ENCODE peak calls at places on chromosomes 1 and 21, in seven cellular contexts. Q is WERI-Rb-1, B is NB4, V is Peyer's patch, G is ovary, U is HCT116, T is OCI-LY7. F is an unnamed sample.

GRCh38 chr1:230123280-230124186 is 56.5 kb downstream of the GALNT2 start:
- DNase-seq in G (no peak), Q (no peak), V (no peak), T (peak), B (no peak), U (no peak), F (no peak)

GRCh38 chr1:159058751-159059150 is 17.8 kb downstream of the AIM2 start:
- DNase-seq in G (no peak), V (no peak), B (no peak), T (no peak), Q (no peak), U (no peak), F (no peak)

GRCh38 chr1:230550428-230550827 is 91.9 kb upstream of the COG2 start:
- DNase-seq in T (no peak), U (no peak), Q (no peak), B (peak), G (no peak), V (no peak), F (no peak)

GRCh38 chr1:17181785-17182464 is 23.0 kb upstream of the PADI1 start:
- DNase-seq in U (no peak), T (peak), V (peak), B (peak), G (no peak), Q (no peak), F (no peak)

GRCh38 chr1:68959631-68960030 is 462.7 kb upstream of the DEPDC1 start:
- DNase-seq in G (no peak), Q (no peak), T (no peak), B (no peak), V (no peak), U (no peak), F (no peak)

GRCh38 chr1:244048566-244049141 is 2.4 kb upstream of the ZBTB18 start:
- DNase-seq in V (peak), Q (peak), T (peak), U (no peak), B (peak), G (no peak), F (no peak)

GRCh38 chr1:169779970-169780369 is 14.7 kb downstream of the METTL18 start:
- DNase-seq in Q (no peak), V (no peak), T (no peak), U (no peak), G (no peak), B (no peak), F (no peak)

GRCh38 chr1:154961207-154961496 is 430 bp downstream of the PYGO2 start:
- DNase-seq in G (no peak), V (no peak), T (no peak), U (no peak), B (no peak), Q (peak), F (no peak)

GRCh38 chr1:26215246-26215645 is 18.8 kb upstream of the CEP85 start:
- DNase-seq in Q (no peak), B (no peak), U (no peak), G (no peak), V (no peak), T (no peak), F (no peak)

GRCh38 chr1:14320518-14320917 is 278.0 kb upstream of the KAZN start:
- DNase-seq in G (no peak), U (no peak), T (peak), B (no peak), V (no peak), Q (no peak), F (no peak)

GRCh38 chr1:184685116-184685515 is 69.5 kb downstream of the EDEM3 start:
- DNase-seq in V (no peak), B (no peak), G (no peak), U (no peak), Q (no peak), T (peak), F (no peak)
- H3K4me3 ChIP-seq in V (no peak), B (no peak), G (no peak), U (no peak), Q (no peak), T (peak), F (no peak)

GRCh38 chr21:23853796-23854379 is 1753.4 kb downstream of the MRPL39 start:
- DNase-seq in G (no peak), B (peak), Q (no peak), V (no peak), U (no peak), T (peak), F (no peak)
- TF ChIP-seq CTCF in G (no peak), B (peak), Q (peak), V (peak), U (no peak), T (peak), F (peak)

GRCh38 chr1:51986718-51987117 is 3.8 kb downstream of the RAB3B start:
- DNase-seq in B (no peak), U (no peak), G (no peak), V (no peak), Q (no peak), T (no peak), F (no peak)

GRCh38 chr1:51988254-51988653 is 2.2 kb downstream of the RAB3B start:
- DNase-seq in U (no peak), T (no peak), G (no peak), B (no peak), Q (no peak), V (no peak), F (no peak)

GRCh38 chr1:51989582-51990477 is 670 bp downstream of the RAB3B start:
- DNase-seq in T (no peak), U (no peak), V (no peak), Q (no peak), G (no peak), B (no peak), F (no peak)

DNA sequence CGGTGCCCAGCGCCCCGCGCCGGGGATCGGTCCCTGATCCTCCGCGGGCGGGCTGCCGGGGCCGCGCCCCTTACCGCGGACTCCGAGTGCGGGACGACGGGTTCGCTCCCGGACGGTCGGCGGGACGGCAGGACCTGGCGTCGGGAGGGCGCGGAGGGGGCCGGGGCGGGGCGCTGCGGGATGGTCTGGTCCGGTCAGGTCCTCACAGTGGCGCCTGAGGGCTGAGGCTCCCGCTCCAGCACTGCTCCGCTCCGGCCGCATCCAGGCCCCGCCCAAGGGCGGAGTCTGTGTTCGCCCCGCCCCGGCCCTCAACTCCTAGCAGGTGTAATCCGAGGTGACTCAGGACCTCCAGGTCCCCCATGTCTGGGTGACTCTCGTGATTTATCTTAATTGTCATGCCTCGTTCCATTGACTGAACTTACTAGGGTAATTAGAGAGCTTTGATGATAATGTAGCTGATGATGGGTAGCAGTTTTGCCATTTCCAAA is at the start of gene RAB3B:
- DNase-seq in V (peak), B (peak), U (peak), Q (peak), T (peak), G (peak), F (no peak)
- H3K4me3 ChIP-seq in V (peak), B (no peak), U (peak), Q (peak), T (peak), G (peak), F (peak)

DNA sequence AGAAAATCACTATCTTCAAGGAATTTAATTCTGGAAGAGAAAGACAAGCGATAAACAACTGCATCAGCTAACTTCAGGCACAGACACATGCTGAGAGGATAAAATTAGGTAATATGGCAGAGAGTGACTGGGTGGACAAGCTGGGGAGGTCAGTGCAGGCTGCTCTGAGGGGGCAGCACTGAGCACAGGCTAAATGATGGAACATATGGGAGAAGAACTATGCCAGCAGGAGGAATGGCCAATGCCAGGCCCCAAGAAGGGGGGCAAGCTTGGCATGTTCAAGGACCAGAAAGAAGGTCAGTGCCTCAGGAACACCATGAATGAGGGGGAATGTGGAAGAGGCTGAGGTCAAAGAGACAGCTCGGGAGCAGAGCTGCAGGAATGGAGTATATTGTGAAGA is 190.7 kb upstream of the MAP1LC3C start:
- DNase-seq in V (no peak), Q (peak), G (no peak), U (no peak), T (no peak), B (peak), F (no peak)
- TF ChIP-seq CTCF in V (no peak), Q (peak), G (no peak), U (peak), T (no peak), B (peak), F (no peak)

GRCh38 chr1:209756608-209757445 is 974 bp downstream of the TRAF3IP3 start:
- DNase-seq in Q (no peak), G (no peak), T (peak), V (peak), U (no peak), B (peak), F (no peak)
- H3K4me3 ChIP-seq in Q (no peak), G (no peak), T (peak), V (peak), U (no peak), B (peak), F (no peak)

DNA sequence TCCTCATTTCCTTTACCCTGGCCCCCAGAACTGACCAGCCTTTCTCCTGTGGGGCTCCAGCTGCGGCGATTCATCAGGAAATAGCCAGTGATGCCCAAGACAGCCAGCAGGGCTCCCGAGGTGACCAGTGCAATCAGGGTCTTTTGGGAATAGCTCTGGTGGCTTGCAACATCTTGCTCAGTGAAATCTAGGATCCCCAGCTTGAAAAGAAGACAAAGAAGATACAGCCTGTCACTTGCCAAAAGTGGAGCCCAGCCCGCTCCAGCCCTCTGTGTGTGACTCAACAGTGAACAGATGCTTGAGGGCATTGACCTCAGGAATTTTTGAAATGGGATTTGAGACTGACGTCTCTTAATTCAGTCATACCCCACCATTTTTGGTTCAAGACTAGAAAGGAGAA is 22.3 kb downstream of the CD34 start:
- DNase-seq in V (no peak), G (no peak), Q (no peak), T (no peak), U (no peak), B (peak), F (no peak)
- TF ChIP-seq CTCF in V (no peak), G (no peak), Q (peak), T (no peak), U (peak), B (no peak), F (no peak)

DNA sequence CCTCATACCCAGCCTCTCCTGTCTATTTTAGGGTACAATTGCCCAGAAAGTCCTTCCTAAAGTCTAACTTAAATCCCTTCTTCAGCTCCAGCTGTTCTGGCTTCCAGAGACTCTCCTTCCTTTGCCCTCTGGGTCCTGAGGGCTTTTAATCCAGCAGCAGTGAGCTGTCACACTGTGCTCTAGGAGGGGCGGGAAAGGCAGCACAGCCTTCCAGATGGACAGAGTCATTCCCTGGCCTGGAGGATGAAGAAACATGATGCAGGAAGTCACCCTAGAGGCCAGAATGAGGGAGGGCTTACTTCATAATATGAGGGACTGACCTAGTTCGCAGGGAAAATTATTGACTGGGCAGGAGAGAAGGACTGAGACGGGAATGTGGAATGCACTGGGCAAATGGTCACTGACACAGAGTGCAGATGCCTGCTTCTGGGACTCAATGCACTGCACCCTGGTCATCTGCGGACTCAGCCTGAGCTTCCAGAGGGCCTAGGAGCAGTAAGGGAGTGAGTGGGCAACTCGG is 1.3 kb downstream of the SH2D2A start:
- DNase-seq in Q (peak), B (no peak), U (no peak), V (no peak), G (no peak), T (no peak), F (no peak)
- H3K4me3 ChIP-seq in Q (peak), B (no peak), U (no peak), V (peak), G (no peak), T (no peak), F (no peak)

F was measured in AG04449.